ENCODE peak calls at places on chromosomes 12 and 14, in seven cellular contexts. V is tibial nerve, T is lower lobe of right lung, C is right cardiac atrium, J is HL-60, X is suprapubic skin, E is lung. D is an unnamed sample.

GRCh38 chr14:49970474-49971147 is 77.7 kb downstream of the ARF6 start:
- DNase-seq in V (no peak), T (no peak), C (no peak), J (no peak), X (no peak), E (no peak), D (no peak)

GRCh38 chr14:59333668-59334067 is 131.5 kb downstream of the GPR135 start:
- DNase-seq in V (no peak), T (no peak), C (no peak), J (peak), X (no peak), E (peak), D (no peak)

GRCh38 chr12:109020750-109021380 is at the start of gene SVOP:
- DNase-seq in V (peak), T (peak), C (peak), J (peak), X (peak), E (peak), D (peak)

GRCh38 chr12:19528750-19529149 is 89.5 kb downstream of the AEBP2 start:
- DNase-seq in V (no peak), T (no peak), C (no peak), J (no peak), X (no peak), E (no peak), D (no peak)

GRCh38 chr12:72989458-72989947 is 717.3 kb downstream of the TRHDE start:
- DNase-seq in V (no peak), T (no peak), C (no peak), J (no peak), X (no peak), E (no peak), D (no peak)

GRCh38 chr12:58583541-58583940 is 336.8 kb downstream of the LRIG3 start:
- DNase-seq in V (no peak), T (no peak), C (no peak), J (no peak), X (no peak), E (no peak), D (no peak)

GRCh38 chr14:64008016-64008415 is 155.2 kb downstream of the SYNE2 start:
- DNase-seq in V (no peak), T (no peak), C (no peak), J (no peak), X (no peak), E (no peak), D (no peak)

GRCh38 chr12:75457191-75457590 is 23.4 kb upstream of the GLIPR1 start:
- DNase-seq in V (no peak), T (no peak), C (no peak), J (no peak), X (no peak), E (no peak), D (no peak)

GRCh38 chr12:112676526-112676925 is 115.0 kb upstream of the RPH3A start:
- DNase-seq in V (no peak), T (no peak), C (no peak), J (no peak), X (no peak), E (no peak), D (no peak)

GRCh38 chr12:113609692-113610469 is 138.2 kb upstream of the LHX5 start:
- DNase-seq in V (no peak), T (no peak), C (no peak), J (no peak), X (no peak), E (no peak), D (no peak)

GRCh38 chr12:94148841-94149780 is 734 bp downstream of the PLXNC1 start:
- DNase-seq in V (no peak), T (peak), C (peak), J (peak), X (no peak), E (no peak), D (peak)

GRCh38 chr12:107223816-107224215 is 130.5 kb upstream of the CRY1 start:
- DNase-seq in V (no peak), T (no peak), C (no peak), J (no peak), X (no peak), E (no peak), D (no peak)

GRCh38 chr12:120851444-120851843 is 52.7 kb downstream of the SPPL3 start:
- DNase-seq in V (no peak), T (peak), C (no peak), J (no peak), X (no peak), E (no peak), D (peak)

GRCh38 chr12:108547633-108548172 is 13.3 kb downstream of the SART3 start:
- DNase-seq in V (no peak), T (no peak), C (no peak), J (no peak), X (no peak), E (no peak), D (no peak)

GRCh38 chr14:84894254-84894653 is 635.7 kb upstream of the FLRT2 start:
- DNase-seq in V (no peak), T (no peak), C (no peak), J (no peak), X (no peak), E (no peak), D (no peak)

GRCh38 chr12:120928864-120929652 is 24.9 kb upstream of the SPPL3 start:
- DNase-seq in V (no peak), T (no peak), C (no peak), J (no peak), X (no peak), E (peak), D (no peak)

GRCh38 chr12:44618960-44619359 is 257.2 kb downstream of the NELL2 start:
- DNase-seq in V (no peak), T (no peak), C (no peak), J (no peak), X (no peak), E (no peak), D (no peak)

GRCh38 chr12:109615556-109616229 is 42.1 kb downstream of the MVK start:
- DNase-seq in V (no peak), T (no peak), C (no peak), J (no peak), X (no peak), E (no peak), D (no peak)

GRCh38 chr14:96016761-96017160 is 22.4 kb upstream of the C14orf132 start:
- DNase-seq in V (no peak), T (no peak), C (no peak), J (no peak), X (no peak), E (no peak), D (no peak)

GRCh38 chr12:109130755-109131521 is 14.6 kb downstream of the ACACB start:
- DNase-seq in V (no peak), T (no peak), C (peak), J (no peak), X (no peak), E (no peak), D (no peak)

GRCh38 chr12:48334807-48335206 is 15.9 kb downstream of the ZNF641 start:
- DNase-seq in V (no peak), T (no peak), C (no peak), J (peak), X (no peak), E (no peak), D (no peak)

GRCh38 chr12:91347686-91348085 is 165.1 kb upstream of the DCN start:
- DNase-seq in V (no peak), T (no peak), C (no peak), J (no peak), X (no peak), E (no peak), D (no peak)

GRCh38 chr12:122865268-122866231 is 30.3 kb downstream of the HIP1R start:
- DNase-seq in V (no peak), T (peak), C (peak), J (peak), X (peak), E (no peak), D (no peak)

GRCh38 chr12:70645494-70646317 is 8.5 kb upstream of the PTPRB start:
- DNase-seq in V (no peak), T (peak), C (peak), J (no peak), X (peak), E (peak), D (no peak)

GRCh38 chr12:39905152-39905551 is 200.7 kb downstream of the SLC2A13 start:
- DNase-seq in V (peak), T (no peak), C (peak), J (no peak), X (peak), E (no peak), D (no peak)

GRCh38 chr12:88298761-88299242 is 156.7 kb downstream of the TMTC3 start:
- DNase-seq in V (no peak), T (no peak), C (no peak), J (no peak), X (no peak), E (no peak), D (peak)

GRCh38 chr14:100988411-100988900 is 84.9 kb upstream of the RTL1 start:
- DNase-seq in V (no peak), T (no peak), C (no peak), J (no peak), X (no peak), E (no peak), D (no peak)

GRCh38 chr12:108141600-108142145 is 12.6 kb downstream of the WSCD2 start:
- DNase-seq in V (no peak), T (no peak), C (no peak), J (no peak), X (no peak), E (no peak), D (no peak)

GRCh38 chr12:48996794-48997718 is 2.1 kb downstream of the DDN start:
- DNase-seq in V (peak), T (peak), C (peak), J (peak), X (peak), E (peak), D (peak)

GRCh38 chr14:90851327-90852036 is 35.3 kb upstream of the TTC7B start:
- DNase-seq in V (no peak), T (no peak), C (no peak), J (no peak), X (no peak), E (no peak), D (no peak)

GRCh38 chr12:6867407-6868210 is at the start of gene TPI1:
- DNase-seq in V (peak), T (peak), C (peak), J (peak), X (no peak), E (peak), D (peak)

GRCh38 chr12:92764820-92765219 is 62.0 kb downstream of the PLEKHG7 start:
- DNase-seq in V (no peak), T (no peak), C (no peak), J (no peak), X (no peak), E (no peak), D (no peak)

GRCh38 chr12:100573499-100574261 is at the start of gene GAS2L3:
- DNase-seq in V (peak), T (peak), C (peak), J (peak), X (peak), E (peak), D (peak)

GRCh38 chr12:91951571-91951970 is 194.1 kb downstream of the BTG1 start:
- DNase-seq in V (no peak), T (no peak), C (no peak), J (no peak), X (no peak), E (no peak), D (no peak)

GRCh38 chr12:103114296-103115055 is 157.0 kb downstream of the ASCL1 start:
- DNase-seq in V (no peak), T (no peak), C (no peak), J (no peak), X (no peak), E (no peak), D (peak)

GRCh38 chr12:15883536-15883935 is 1.3 kb downstream of the STRAP start:
- DNase-seq in V (no peak), T (no peak), C (no peak), J (no peak), X (no peak), E (no peak), D (no peak)
- H3K4me3 ChIP-seq in V (peak), T (peak), C (peak), J (peak), X (peak), E (peak), D (peak)

GRCh38 chr14:69571449-69571878 is 3.2 kb downstream of the CCDC177 start:
- DNase-seq in V (no peak), T (no peak), C (no peak), J (no peak), X (no peak), E (no peak), D (peak)
- H3K4me3 ChIP-seq in V (peak), T (peak), C (peak), J (no peak), X (peak), E (no peak), D (no peak)

GRCh38 chr14:67515386-67516079 is 17.6 kb upstream of the PLEKHH1 start:
- DNase-seq in V (no peak), T (peak), C (peak), J (no peak), X (peak), E (no peak), D (peak)
- H3K4me3 ChIP-seq in V (peak), T (peak), C (peak), J (peak), X (peak), E (peak), D (peak)

DNA sequence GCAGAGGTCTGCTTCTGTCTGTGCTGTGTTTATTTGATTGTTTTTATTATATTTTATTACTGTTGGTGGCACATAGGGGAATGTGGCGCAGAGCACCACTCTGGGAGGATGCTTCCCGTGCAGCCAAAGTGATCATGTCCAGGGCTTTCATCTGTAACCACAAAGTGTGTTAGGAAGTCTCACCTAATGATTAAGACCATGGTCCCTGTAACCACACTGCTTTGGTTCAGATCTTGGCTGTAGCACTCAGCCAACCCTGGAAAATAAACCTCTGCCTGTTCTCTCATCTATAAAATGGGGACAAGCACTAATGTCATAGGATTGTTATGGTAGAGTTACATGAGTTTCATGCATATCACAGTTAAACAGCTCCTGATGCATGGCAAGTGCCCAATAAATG is 1.9 kb downstream of the RESF1 start:
- DNase-seq in V (no peak), T (no peak), C (no peak), J (no peak), X (no peak), E (no peak), D (no peak)
- H3K4me3 ChIP-seq in V (peak), T (peak), C (peak), J (no peak), X (peak), E (peak), D (peak)

DNA sequence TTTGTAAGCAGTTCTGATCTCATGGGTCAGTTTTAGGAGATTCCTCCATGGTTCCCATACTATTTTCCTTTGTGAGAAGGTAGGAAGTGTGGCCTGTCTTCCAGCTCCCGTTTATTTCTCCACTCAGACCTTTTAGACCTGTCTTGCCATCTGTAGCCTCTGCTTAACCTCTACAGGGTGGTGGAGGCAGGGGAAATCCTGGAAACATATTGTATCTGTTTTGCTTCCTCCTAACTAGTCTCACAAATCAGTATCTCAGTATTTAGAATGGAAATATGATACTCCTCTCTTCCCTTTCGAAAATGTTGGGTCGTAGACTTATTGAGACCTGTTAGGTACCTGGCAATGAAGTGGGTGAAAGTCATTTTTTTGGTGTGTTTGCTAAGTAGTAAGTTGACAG is 399.4 kb upstream of the RGS6 start:
- DNase-seq in V (no peak), T (no peak), C (no peak), J (no peak), X (no peak), E (no peak), D (no peak)
- H3K4me3 ChIP-seq in V (no peak), T (no peak), C (no peak), J (no peak), X (no peak), E (no peak), D (no peak)

GRCh38 chr14:104517867-104518266 is 61.7 kb upstream of the C14orf180 start:
- DNase-seq in V (no peak), T (no peak), C (no peak), J (no peak), X (no peak), E (no peak), D (no peak)
- H3K4me3 ChIP-seq in V (no peak), T (no peak), C (no peak), J (no peak), X (no peak), E (no peak), D (no peak)

DNA sequence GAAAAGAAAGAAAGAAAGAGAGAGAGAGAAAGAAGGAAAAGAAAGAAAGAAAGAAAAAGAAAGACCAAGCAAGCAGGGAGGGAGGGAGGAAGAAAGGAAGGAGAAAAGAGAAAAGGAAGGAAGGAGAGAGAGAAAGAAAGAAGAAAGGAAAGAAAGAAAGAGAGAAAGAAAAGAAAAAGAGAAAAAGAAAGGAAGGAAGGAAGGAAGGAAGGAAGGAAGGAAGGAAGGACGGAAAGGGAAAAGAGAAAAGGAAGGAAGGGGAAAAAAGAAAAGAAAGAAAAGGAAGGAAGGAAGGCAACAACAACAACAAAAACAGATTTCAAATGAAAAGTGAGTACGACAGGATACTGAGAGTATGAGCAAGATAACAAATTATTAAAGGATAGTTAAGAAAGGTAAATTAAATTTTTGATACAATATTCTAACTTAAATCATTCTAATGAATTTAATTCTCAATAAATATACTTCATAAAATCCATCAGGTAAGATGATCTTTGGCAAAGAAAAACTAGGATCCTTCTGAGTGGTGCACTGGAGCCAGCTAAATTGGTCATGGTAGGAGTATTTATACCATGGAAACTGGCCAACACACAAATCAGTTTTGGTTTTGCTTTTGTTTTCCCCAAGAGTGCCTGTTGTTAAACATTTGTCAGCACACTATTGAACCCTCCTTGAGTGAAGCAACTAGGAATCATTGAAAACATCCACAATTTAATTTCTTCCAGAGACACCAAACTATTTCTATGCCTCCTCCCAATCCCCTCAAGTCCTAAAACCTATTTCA is 56.1 kb upstream of the DYRK2 start:
- DNase-seq in V (no peak), T (no peak), C (no peak), J (no peak), X (no peak), E (no peak), D (no peak)
- H3K4me3 ChIP-seq in V (no peak), T (no peak), C (no peak), J (no peak), X (no peak), E (no peak), D (no peak)

DNA sequence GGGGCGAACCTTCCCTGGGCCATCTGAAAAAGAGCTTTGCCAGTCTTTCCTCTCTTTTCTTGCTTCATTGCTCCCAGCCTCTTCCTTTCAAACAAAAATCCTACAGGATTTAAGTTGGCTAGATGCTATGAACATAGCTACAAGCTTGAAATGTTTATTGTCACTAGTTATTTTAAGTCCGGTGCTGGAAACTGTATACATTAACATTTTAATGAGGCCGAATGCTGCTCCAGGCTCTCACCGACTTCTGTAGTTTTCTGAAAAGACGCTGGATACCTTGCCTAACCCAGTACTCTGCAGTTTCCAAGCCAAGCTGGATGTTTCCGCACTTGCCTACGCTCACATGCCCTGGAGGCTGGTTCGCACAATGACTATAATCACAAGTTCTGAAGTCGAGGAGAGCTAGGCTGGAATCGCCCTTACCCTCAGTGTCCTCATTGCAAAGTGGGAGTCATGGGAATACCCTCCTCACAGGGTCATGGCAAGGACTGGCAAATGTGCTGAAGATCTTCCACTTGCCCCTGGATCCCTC is 39.1 kb downstream of the LTBP2 start:
- DNase-seq in V (no peak), T (no peak), C (no peak), J (no peak), X (no peak), E (no peak), D (no peak)
- H3K4me3 ChIP-seq in V (no peak), T (no peak), C (no peak), J (no peak), X (peak), E (no peak), D (no peak)

GRCh38 chr12:132601171-132601883 is 9.1 kb downstream of the LRCOL1 start:
- DNase-seq in V (no peak), T (no peak), C (peak), J (no peak), X (no peak), E (no peak), D (no peak)
- H3K4me3 ChIP-seq in V (no peak), T (peak), C (no peak), J (no peak), X (peak), E (no peak), D (no peak)

GRCh38 chr12:63047146-63047545 is 103.9 kb downstream of the AVPR1A start:
- DNase-seq in V (no peak), T (no peak), C (no peak), J (no peak), X (no peak), E (no peak), D (no peak)
- H3K4me3 ChIP-seq in V (no peak), T (no peak), C (no peak), J (no peak), X (no peak), E (no peak), D (no peak)